ENCODE peak calls at places on chromosomes 6 and 20, in seven cellular contexts. A, C, N, B, T, P and I are unnamed samples.

GRCh38 chr6:52416629-52417151 is 3.5 kb upstream of the EFHC1 start:
- DNase-seq in A (peak; percentile 89), C (no peak), N (no peak), B (peak; percentile 46), T (peak; percentile 52), P (no peak), I (no peak)

GRCh38 chr6:26187981-26188635 is 100.9 kb downstream of the HFE start:
- DNase-seq in A (peak; percentile 81), C (no peak), N (no peak), B (peak; percentile 80), T (peak; percentile 21), P (peak; percentile 19), I (peak; percentile 65)

GRCh38 chr20:4113996-4114603 is 98.7 kb upstream of the RNF24 start:
- DNase-seq in A (no peak), C (no peak), N (no peak), B (no peak), T (no peak), P (no peak), I (no peak)

GRCh38 chr20:48620486-48621255 is 207.1 kb downstream of the PREX1 start:
- DNase-seq in A (peak; percentile 85), C (peak; percentile 89), N (peak; percentile 97), B (peak; percentile 84), T (peak; percentile 91), P (peak; percentile 71), I (peak; percentile 9)

GRCh38 chr6:132128424-132128823 is 177.3 kb upstream of the CCN2 start:
- DNase-seq in A (no peak), C (no peak), N (no peak), B (no peak), T (no peak), P (no peak), I (no peak)

GRCh38 chr20:50345712-50346371 is 155.2 kb downstream of the CEBPB start:
- DNase-seq in A (no peak), C (no peak), N (no peak), B (no peak), T (no peak), P (no peak), I (no peak)

GRCh38 chr6:35719830-35720733 is 16.8 kb upstream of the ARMC12 start:
- DNase-seq in A (peak; percentile 80), C (peak; percentile 66), N (peak; percentile 33), B (peak; percentile 65), T (peak; percentile 61), P (peak; percentile 23), I (peak; percentile 69)

GRCh38 chr6:7998103-7998725 is 66.0 kb downstream of the BLOC1S5 start:
- DNase-seq in A (no peak), C (no peak), N (no peak), B (no peak), T (no peak), P (no peak), I (no peak)

GRCh38 chr20:52145587-52145986 is 46.0 kb downstream of the ZFP64 start:
- DNase-seq in A (no peak), C (no peak), N (no peak), B (no peak), T (no peak), P (no peak), I (no peak)

GRCh38 chr20:44618318-44618731 is 33.2 kb downstream of the ADA start:
- DNase-seq in A (no peak), C (no peak), N (no peak), B (peak; percentile 60), T (no peak), P (peak; percentile 42), I (no peak)

GRCh38 chr20:57582432-57583288 is 21.8 kb downstream of the PCK1 start:
- DNase-seq in A (peak; percentile 69), C (no peak), N (peak; percentile 52), B (no peak), T (peak; percentile 54), P (no peak), I (no peak)

GRCh38 chr6:165634486-165634885 is 28.6 kb downstream of the PDE10A start:
- DNase-seq in A (no peak), C (no peak), N (no peak), B (no peak), T (no peak), P (no peak), I (no peak)

GRCh38 chr6:41922154-41922553 is 855 bp downstream of the BYSL start:
- DNase-seq in A (peak; percentile 34), C (no peak), N (no peak), B (no peak), T (no peak), P (no peak), I (no peak)

GRCh38 chr6:5087389-5087788 is 2.2 kb downstream of the PPP1R3G start:
- DNase-seq in A (no peak), C (peak; percentile 70), N (no peak), B (no peak), T (no peak), P (no peak), I (no peak)

GRCh38 chr6:105274678-105275077 is 94.9 kb upstream of the POPDC3 start:
- DNase-seq in A (no peak), C (no peak), N (no peak), B (no peak), T (no peak), P (no peak), I (no peak)

GRCh38 chr6:26336355-26337198 is 28.4 kb upstream of the BTN3A2 start:
- DNase-seq in A (no peak), C (no peak), N (no peak), B (no peak), T (no peak), P (no peak), I (peak; percentile 1)

GRCh38 chr6:134678436-134678889 is 271.4 kb downstream of the ALDH8A1 start:
- DNase-seq in A (no peak), C (no peak), N (no peak), B (no peak), T (no peak), P (no peak), I (no peak)